ENCODE peak calls at places on chromosomes 5 and 9, in seven cellular contexts. R, P, I, K, O, J and S are unnamed samples.

GRCh38 chr5:2415678-2416077 is 335.8 kb downstream of the IRX2 start:
- DNase-seq in R (no peak), P (no peak), I (no peak), K (no peak), O (no peak), J (no peak), S (no peak)

GRCh38 chr5:103355590-103355989 is 97.0 kb downstream of the MACIR start:
- DNase-seq in R (no peak), P (no peak), I (no peak), K (no peak), O (no peak), J (no peak), S (no peak)

GRCh38 chr9:88258587-88258986 is 120.3 kb upstream of the SPATA31C2 start:
- DNase-seq in R (peak; percentile 70), P (no peak), I (no peak), K (no peak), O (peak; percentile 39), J (peak; percentile 8), S (peak; percentile 31)

GRCh38 chr5:148956632-148957385 is 106.1 kb downstream of the SH3TC2 start:
- DNase-seq in R (peak; percentile 57), P (no peak), I (no peak), K (no peak), O (peak; percentile 66), J (no peak), S (no peak)

GRCh38 chr9:103364753-103365152 is 369.6 kb downstream of the CYLC2 start:
- DNase-seq in R (no peak), P (peak; percentile 18), I (no peak), K (no peak), O (no peak), J (no peak), S (no peak)

GRCh38 chr9:112091805-112092204 is 83.3 kb downstream of the SUSD1 start:
- DNase-seq in R (no peak), P (peak; percentile 37), I (no peak), K (no peak), O (no peak), J (no peak), S (no peak)

GRCh38 chr5:8906303-8906967 is 639.4 kb downstream of the SEMA5A start:
- DNase-seq in R (no peak), P (peak; percentile 4), I (no peak), K (no peak), O (no peak), J (no peak), S (no peak)

GRCh38 chr9:715743-716400 is 125.6 kb upstream of the DMRT1 start:
- DNase-seq in R (no peak), P (no peak), I (peak; percentile 53), K (no peak), O (no peak), J (no peak), S (no peak)

GRCh38 chr9:786405-786804 is 55.1 kb upstream of the DMRT1 start:
- DNase-seq in R (no peak), P (no peak), I (peak; percentile 21), K (no peak), O (no peak), J (no peak), S (no peak)

GRCh38 chr5:108046955-108047670 is 334.8 kb downstream of the FBXL17 start:
- DNase-seq in R (no peak), P (no peak), I (no peak), K (no peak), O (no peak), J (no peak), S (no peak)

GRCh38 chr5:115963566-115963965 is 1.3 kb downstream of the LVRN start:
- DNase-seq in R (no peak), P (no peak), I (no peak), K (no peak), O (no peak), J (no peak), S (no peak)

GRCh38 chr5:148904440-148904839 is 78.0 kb downstream of the ADRB2 start:
- DNase-seq in R (peak; percentile 77), P (no peak), I (no peak), K (no peak), O (peak; percentile 71), J (no peak), S (no peak)

GRCh38 chr5:59436364-59437158 is 457.0 kb downstream of the PDE4D start:
- DNase-seq in R (no peak), P (no peak), I (no peak), K (no peak), O (no peak), J (no peak), S (no peak)

GRCh38 chr9:135087489-135087791 is at the start of gene OLFM1:
- DNase-seq in R (peak; percentile 71), P (peak; percentile 78), I (no peak), K (no peak), O (peak; percentile 72), J (peak; percentile 56), S (peak; percentile 78)

GRCh38 chr5:32426440-32427151 is 17.9 kb downstream of the ZFR start:
- DNase-seq in R (no peak), P (no peak), I (no peak), K (no peak), O (no peak), J (no peak), S (no peak)

GRCh38 chr9:93595861-93596365 is 19.5 kb downstream of the PHF2 start:
- DNase-seq in R (no peak), P (no peak), I (no peak), K (no peak), O (no peak), J (no peak), S (no peak)

GRCh38 chr5:140546851-140547507 is 483 bp upstream of the EIF4EBP3 start:
- DNase-seq in R (no peak), P (no peak), I (peak; percentile 66), K (no peak), O (peak; percentile 38), J (no peak), S (no peak)

DNA sequence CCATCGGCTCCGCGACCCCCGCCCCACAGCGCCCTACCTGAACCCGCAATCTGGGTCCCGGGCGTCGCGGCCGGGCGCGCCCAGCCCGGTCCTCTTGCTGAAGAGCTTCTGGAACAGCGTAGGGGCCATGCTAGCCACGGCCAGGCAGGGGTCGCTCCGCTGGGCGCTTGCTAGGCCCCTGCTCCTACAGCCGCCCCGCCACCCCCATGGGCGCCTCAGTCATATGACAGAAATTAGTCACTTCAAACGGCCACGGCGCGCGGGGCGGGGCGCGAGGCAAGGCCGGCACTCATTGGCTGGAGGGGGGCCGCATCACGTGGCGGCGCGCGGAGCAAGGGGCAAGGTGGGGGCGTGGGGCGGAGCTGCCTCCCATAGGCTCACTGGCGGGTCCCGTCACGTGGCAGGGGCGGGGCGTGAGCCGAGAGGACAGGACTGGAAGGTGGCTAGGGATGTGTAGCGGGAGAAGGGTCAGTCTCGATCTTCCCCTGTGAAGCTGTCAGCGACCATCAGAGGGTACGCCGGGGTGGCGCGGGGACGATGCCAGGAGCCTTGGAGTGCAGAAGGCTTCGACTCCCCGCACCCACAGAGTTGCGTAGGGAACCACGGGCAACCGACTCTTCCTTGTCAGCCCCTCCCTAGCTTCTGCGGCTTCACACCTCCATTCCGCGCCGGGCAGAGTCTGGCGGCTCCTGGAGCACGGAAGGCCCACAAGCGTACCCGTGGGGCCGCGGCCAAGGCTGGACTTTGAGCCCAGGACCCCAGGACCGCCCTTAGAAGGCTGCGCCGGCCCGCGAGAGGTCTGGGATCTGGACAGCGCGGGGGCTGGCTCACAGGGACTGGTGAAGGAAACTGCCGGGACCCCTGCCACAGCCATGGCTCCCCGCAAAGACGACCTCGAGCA is at the start of gene FNIP1:
- DNase-seq in R (peak; percentile 99), P (peak; percentile 97), I (peak; percentile 95), K (peak; percentile 86), O (peak; percentile 100), J (peak; percentile 99), S (peak; percentile 100)
- TF ChIP-seq EP300 in R (no peak), P (no peak), I (peak; percentile 52), K (no peak), O (no peak), J (peak; percentile 86), S (peak; percentile 46)

DNA sequence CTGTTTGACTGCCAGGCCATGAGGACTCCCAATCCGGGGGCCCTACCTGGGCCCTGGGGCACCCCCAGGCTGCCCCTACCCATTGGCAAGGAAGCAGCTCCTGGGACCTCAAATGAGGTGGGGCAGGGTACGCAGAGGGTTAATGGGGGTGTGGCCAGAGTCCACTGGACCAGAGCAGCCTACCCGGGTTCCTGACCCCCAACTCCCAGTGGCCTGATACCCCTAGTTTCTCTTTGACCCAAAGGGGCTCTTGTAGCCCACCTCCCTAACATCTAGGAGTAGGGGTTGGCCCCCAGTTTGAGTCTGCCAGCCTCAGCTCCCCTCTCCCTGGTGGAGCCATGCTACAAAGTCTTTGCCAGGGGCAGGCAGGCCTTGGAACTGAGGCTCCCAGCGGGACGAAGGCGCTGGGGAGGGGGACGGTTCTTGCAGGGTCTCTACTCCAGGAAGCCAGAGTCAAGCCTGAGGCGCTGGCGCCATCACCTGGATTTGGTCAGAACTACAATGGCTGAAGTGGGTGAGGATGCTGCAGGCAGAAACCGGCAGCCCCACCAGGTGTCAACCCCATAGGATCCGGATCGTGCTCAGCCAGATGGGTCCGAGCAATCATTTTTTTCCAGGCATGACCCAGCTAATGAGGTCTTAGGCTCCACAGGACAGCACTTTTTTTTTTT is 8.4 kb upstream of the CERCAM start:
- DNase-seq in R (peak; percentile 44), P (peak; percentile 52), I (peak; percentile 58), K (no peak), O (peak; percentile 50), J (peak; percentile 46), S (no peak)
- H3K4me3 ChIP-seq in R (no peak overlapping the region), P (no peak overlapping the region), I (no peak overlapping the region), K (no peak overlapping the region), O (no peak overlapping the region), J (no peak overlapping the region), S (no peak overlapping the region)

GRCh38 chr9:7894231-7894630 is 94.7 kb upstream of the DMAC1 start:
- DNase-seq in R (no peak), P (no peak), I (no peak), K (no peak), O (no peak), J (no peak), S (no peak)
- TF ChIP-seq EP300 in R (no peak), P (no peak), I (no peak), K (no peak), O (no peak), J (no peak), S (no peak)

GRCh38 chr5:147307170-147307569 is 72.3 kb downstream of the STK32A start:
- DNase-seq in R (no peak), P (no peak), I (no peak), K (no peak), O (no peak), J (no peak), S (no peak)

GRCh38 chr5:147303251-147303650 is 68.4 kb downstream of the STK32A start:
- DNase-seq in R (no peak), P (peak; percentile 21), I (no peak), K (no peak), O (peak; percentile 62), J (no peak), S (no peak)

GRCh38 chr5:147305147-147305546 is 70.3 kb downstream of the STK32A start:
- DNase-seq in R (no peak), P (no peak), I (no peak), K (no peak), O (no peak), J (no peak), S (no peak)

GRCh38 chr5:147306351-147306750 is 71.5 kb downstream of the STK32A start:
- DNase-seq in R (no peak), P (no peak), I (no peak), K (no peak), O (no peak), J (no peak), S (no peak)

DNA sequence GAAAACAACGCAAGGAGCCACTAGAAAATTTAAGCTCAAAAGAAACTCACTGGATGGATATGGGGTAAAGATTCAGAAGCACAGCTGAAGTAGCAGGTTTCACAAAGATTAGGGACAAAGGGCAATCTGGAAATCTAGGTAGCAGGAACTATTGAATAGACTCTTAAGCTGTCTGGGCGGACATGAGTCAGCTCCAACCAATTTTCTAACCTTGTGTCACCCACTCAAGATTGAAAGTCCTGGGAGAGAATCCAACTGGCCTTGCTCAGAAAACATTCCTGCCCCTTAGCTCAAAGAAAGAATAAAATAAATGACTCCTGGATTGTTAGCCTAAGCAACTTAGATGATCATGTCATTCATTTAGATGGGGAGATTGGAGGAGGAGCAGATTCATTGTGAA is 69.2 kb downstream of the STK32A start:
- DNase-seq in R (no peak), P (peak; percentile 60), I (no peak), K (no peak), O (peak; percentile 60), J (no peak), S (no peak)
- H3K4me3 ChIP-seq in R (no peak overlapping the region), P (no peak overlapping the region), I (no peak overlapping the region), K (no peak overlapping the region), O (no peak overlapping the region), J (no peak overlapping the region), S (no peak overlapping the region)